ENCODE peak calls at places on chromosomes 12 and 14, in eight cellular contexts. One of them, this sample, is unnamed.

GRCh38 chr12:53572134-53572758 is 53.9 kb downstream of the ATF7 start:
- DNase-seq in stomach: no peak
- DNase-seq in K562: no peak
- DNase-seq in ovary: no peak
- DNase-seq in adrenal gland: no peak
- DNase-seq in tibial nerve: no peak
- DNase-seq in A549: no peak
- DNase-seq in body of pancreas: no peak
- DNase-seq in this sample: no peak

GRCh38 chr12:22856120-22856699 is 231.2 kb downstream of the ETNK1 start:
- DNase-seq in stomach: no peak
- DNase-seq in body of pancreas: no peak
- DNase-seq in adrenal gland: no peak
- DNase-seq in A549: peak; percentile 49
- DNase-seq in ovary: no peak
- DNase-seq in tibial nerve: no peak
- DNase-seq in K562: peak; percentile 12
- DNase-seq in this sample: no peak

GRCh38 chr14:58479975-58480374 is 52.5 kb downstream of the KIAA0586 start:
- DNase-seq in tibial nerve: no peak
- DNase-seq in body of pancreas: no peak
- DNase-seq in stomach: no peak
- DNase-seq in K562: no peak
- DNase-seq in A549: no peak
- DNase-seq in ovary: no peak
- DNase-seq in adrenal gland: no peak
- DNase-seq in this sample: no peak

GRCh38 chr12:78698747-78699146 is 165.8 kb upstream of the SYT1 start:
- DNase-seq in body of pancreas: no peak
- DNase-seq in tibial nerve: no peak
- DNase-seq in K562: no peak
- DNase-seq in stomach: no peak
- DNase-seq in ovary: no peak
- DNase-seq in A549: peak; percentile 70
- DNase-seq in adrenal gland: no peak
- DNase-seq in this sample: no peak

GRCh38 chr12:58804749-58805148 is 115.6 kb downstream of the LRIG3 start:
- DNase-seq in K562: peak; percentile 13
- DNase-seq in adrenal gland: no peak
- DNase-seq in ovary: no peak
- DNase-seq in A549: peak; percentile 23
- DNase-seq in body of pancreas: no peak
- DNase-seq in stomach: no peak
- DNase-seq in tibial nerve: no peak
- DNase-seq in this sample: no peak

GRCh38 chr12:103944964-103945363 is 14.8 kb downstream of the HSP90B1 start:
- DNase-seq in stomach: no peak
- DNase-seq in adrenal gland: no peak
- DNase-seq in tibial nerve: no peak
- DNase-seq in ovary: no peak
- DNase-seq in body of pancreas: no peak
- DNase-seq in K562: no peak
- DNase-seq in A549: no peak
- DNase-seq in this sample: no peak

GRCh38 chr14:25862068-25862467 is 735.8 kb downstream of the NOVA1 start:
- DNase-seq in adrenal gland: no peak
- DNase-seq in stomach: no peak
- DNase-seq in ovary: no peak
- DNase-seq in tibial nerve: no peak
- DNase-seq in body of pancreas: no peak
- DNase-seq in K562: no peak
- DNase-seq in A549: no peak
- DNase-seq in this sample: no peak

GRCh38 chr14:92314182-92314581 is 8.8 kb upstream of the SLC24A4 start:
- DNase-seq in adrenal gland: no peak
- DNase-seq in stomach: no peak
- DNase-seq in ovary: no peak
- DNase-seq in body of pancreas: no peak
- DNase-seq in A549: no peak
- DNase-seq in tibial nerve: no peak
- DNase-seq in K562: no peak
- DNase-seq in this sample: no peak

GRCh38 chr12:122106891-122107660 is 28.5 kb downstream of the MLXIP start:
- DNase-seq in body of pancreas: peak; percentile 78
- DNase-seq in tibial nerve: no peak
- DNase-seq in stomach: peak; percentile 88
- DNase-seq in A549: no peak
- DNase-seq in K562: no peak
- DNase-seq in ovary: no peak
- DNase-seq in adrenal gland: peak; percentile 55
- DNase-seq in this sample: no peak

GRCh38 chr14:93480867-93481266 is 50.1 kb downstream of the UNC79 start:
- DNase-seq in tibial nerve: no peak
- DNase-seq in ovary: no peak
- DNase-seq in body of pancreas: no peak
- DNase-seq in A549: no peak
- DNase-seq in adrenal gland: no peak
- DNase-seq in K562: no peak
- DNase-seq in stomach: no peak
- DNase-seq in this sample: no peak

GRCh38 chr12:48075833-48076232 is 30.0 kb downstream of the SENP1 start:
- DNase-seq in adrenal gland: no peak
- DNase-seq in stomach: no peak
- DNase-seq in body of pancreas: no peak
- DNase-seq in tibial nerve: no peak
- DNase-seq in A549: no peak
- DNase-seq in ovary: no peak
- DNase-seq in K562: no peak
- DNase-seq in this sample: no peak

GRCh38 chr12:29759950-29760349 is 23.8 kb downstream of the TMTC1 start:
- DNase-seq in stomach: no peak
- DNase-seq in ovary: no peak
- DNase-seq in adrenal gland: no peak
- DNase-seq in K562: no peak
- DNase-seq in A549: no peak
- DNase-seq in tibial nerve: no peak
- DNase-seq in body of pancreas: no peak
- DNase-seq in this sample: no peak

GRCh38 chr12:29754235-29755189 is 29.2 kb downstream of the TMTC1 start:
- DNase-seq in ovary: no peak
- DNase-seq in stomach: no peak
- DNase-seq in body of pancreas: no peak
- DNase-seq in A549: no peak
- DNase-seq in tibial nerve: no peak
- DNase-seq in K562: no peak
- DNase-seq in adrenal gland: no peak
- DNase-seq in this sample: no peak

GRCh38 chr12:29752121-29752520 is 31.6 kb downstream of the TMTC1 start:
- DNase-seq in ovary: no peak
- DNase-seq in tibial nerve: no peak
- DNase-seq in stomach: no peak
- DNase-seq in body of pancreas: no peak
- DNase-seq in A549: no peak
- DNase-seq in adrenal gland: no peak
- DNase-seq in K562: no peak
- DNase-seq in this sample: no peak

GRCh38 chr12:29751676-29752075 is 32.1 kb downstream of the TMTC1 start:
- DNase-seq in A549: no peak
- DNase-seq in K562: no peak
- DNase-seq in adrenal gland: no peak
- DNase-seq in body of pancreas: no peak
- DNase-seq in ovary: no peak
- DNase-seq in tibial nerve: no peak
- DNase-seq in stomach: no peak
- DNase-seq in this sample: no peak

DNA sequence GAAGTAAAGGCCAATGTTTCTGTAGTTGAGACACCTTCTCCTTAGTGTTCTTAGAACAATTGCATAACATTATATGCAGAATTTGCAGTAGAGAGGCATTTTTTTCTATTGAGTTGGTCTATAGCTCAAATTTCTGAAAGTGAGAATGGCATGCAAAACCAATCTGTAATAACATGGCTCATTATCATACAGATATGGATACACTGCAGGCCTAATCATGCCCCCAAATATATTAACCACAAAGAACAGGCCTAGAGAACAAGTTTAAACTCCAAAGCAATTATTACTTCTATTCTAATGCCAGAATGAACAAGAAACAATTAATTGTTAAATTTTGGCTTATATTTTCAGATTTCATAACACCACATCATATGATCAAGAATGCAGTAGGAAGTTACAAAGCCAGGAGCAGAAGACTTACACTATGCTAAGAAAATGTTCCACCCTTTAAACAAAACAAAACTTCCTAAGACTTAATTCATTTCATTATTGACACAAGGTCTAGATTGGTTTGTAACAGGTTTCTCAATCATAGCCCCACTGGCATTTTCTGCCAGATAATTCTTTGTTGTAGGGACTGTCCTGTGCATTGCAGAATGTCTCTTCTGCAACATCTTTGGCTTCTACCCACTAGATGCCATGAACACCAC is 26.9 kb downstream of the TMTC1 start:
- DNase-seq in body of pancreas: no peak
- DNase-seq in ovary: no peak
- DNase-seq in K562: no peak
- DNase-seq in A549: no peak
- DNase-seq in tibial nerve: no peak
- DNase-seq in stomach: no peak
- DNase-seq in adrenal gland: no peak
- DNase-seq in this sample: no peak
- TF ChIP-seq POLR2A in body of pancreas: no peak
- TF ChIP-seq POLR2A in ovary: no peak
- TF ChIP-seq POLR2A in K562: no peak
- TF ChIP-seq POLR2A in A549: no peak
- TF ChIP-seq POLR2A in tibial nerve: no peak
- TF ChIP-seq POLR2A in stomach: no peak
- TF ChIP-seq POLR2A in adrenal gland: no peak
- TF ChIP-seq POLR2A in this sample: no peak

GRCh38 chr14:37587881-37588666 is 7.0 kb downstream of the FOXA1 start:
- DNase-seq in ovary: no peak
- DNase-seq in adrenal gland: no peak
- DNase-seq in K562: no peak
- DNase-seq in A549: peak; percentile 61
- DNase-seq in tibial nerve: no peak
- DNase-seq in body of pancreas: no peak
- DNase-seq in stomach: no peak
- DNase-seq in this sample: no peak
- TF ChIP-seq POLR2A in ovary: no peak
- TF ChIP-seq POLR2A in adrenal gland: no peak
- TF ChIP-seq POLR2A in K562: no peak
- TF ChIP-seq POLR2A in A549: no peak
- TF ChIP-seq POLR2A in tibial nerve: no peak
- TF ChIP-seq POLR2A in body of pancreas: no peak
- TF ChIP-seq POLR2A in stomach: no peak
- TF ChIP-seq POLR2A in this sample: no peak

DNA sequence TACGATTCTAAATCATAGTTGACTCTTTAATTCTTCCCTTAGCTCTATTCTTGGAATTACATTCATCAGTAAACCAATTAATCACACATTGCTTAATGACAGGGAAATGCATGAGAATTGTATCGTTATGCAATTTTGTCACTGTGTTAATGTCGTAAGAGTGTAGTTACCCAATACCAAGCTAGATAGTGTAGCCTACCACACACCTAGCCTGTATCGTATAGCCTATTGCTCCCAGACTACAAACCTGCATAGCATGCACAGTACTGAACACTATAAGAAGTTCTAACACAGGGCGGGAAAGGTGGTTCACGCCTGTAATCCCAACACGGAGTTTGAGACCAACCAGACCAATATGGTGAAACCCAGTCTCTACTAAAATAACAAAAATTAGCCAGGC is 24.7 kb downstream of the HNRNPC start:
- DNase-seq in stomach: no peak
- DNase-seq in tibial nerve: no peak
- DNase-seq in A549: no peak
- DNase-seq in adrenal gland: no peak
- DNase-seq in K562: no peak
- DNase-seq in body of pancreas: no peak
- DNase-seq in ovary: no peak
- DNase-seq in this sample: no peak
- TF ChIP-seq POLR2A in stomach: no peak
- TF ChIP-seq POLR2A in tibial nerve: no peak
- TF ChIP-seq POLR2A in A549: no peak
- TF ChIP-seq POLR2A in adrenal gland: no peak
- TF ChIP-seq POLR2A in K562: peak; percentile 46
- TF ChIP-seq POLR2A in body of pancreas: no peak
- TF ChIP-seq POLR2A in ovary: no peak
- TF ChIP-seq POLR2A in this sample: no peak

GRCh38 chr14:60248697-60249314 is at the start of gene PPM1A:
- DNase-seq in A549: peak; percentile 95
- DNase-seq in body of pancreas: peak; percentile 97
- DNase-seq in stomach: peak; percentile 97
- DNase-seq in K562: peak; percentile 88
- DNase-seq in ovary: peak; percentile 98
- DNase-seq in tibial nerve: peak; percentile 91
- DNase-seq in adrenal gland: peak; percentile 98
- DNase-seq in this sample: peak; percentile 95
- TF ChIP-seq POLR2A in A549: peak; percentile 65
- TF ChIP-seq POLR2A in body of pancreas: peak; percentile 97
- TF ChIP-seq POLR2A in stomach: peak; percentile 94
- TF ChIP-seq POLR2A in K562: peak; percentile 88
- TF ChIP-seq POLR2A in ovary: peak; percentile 96
- TF ChIP-seq POLR2A in tibial nerve: peak; percentile 86
- TF ChIP-seq POLR2A in adrenal gland: peak; percentile 96
- TF ChIP-seq POLR2A in this sample: peak; percentile 84